ENCODE peak calls at places on chromosomes 7 and 10, in five cellular contexts. One of them, this sample, is unnamed.

GRCh38 chr10:116151076-116151475 is 121.9 kb downstream of the GFRA1 start:
- DNase-seq in stimulated activated CD8-positive, alpha-beta memory T cell treated with anti-CD3 and anti-CD28 coated beads, Interleukin-15, amount 100 ng/mL, for 24 hours: no peak
- DNase-seq in NCI-H1092 treated with DMSO at 0.1 percent for 48 hours: no peak
- DNase-seq in neuronal stem cell: no peak
- DNase-seq in stimulated activated CD4-positive, alpha-beta T cell treated with anti-CD3 and anti-CD28 coated beads, Interleukin-4, amount 100 ng/mL, for 48 hours: no peak
- DNase-seq in this sample: no peak

GRCh38 chr10:123000155-123000554 is 8.4 kb downstream of the IKZF5 start:
- DNase-seq in neuronal stem cell: no peak
- DNase-seq in stimulated activated CD4-positive, alpha-beta T cell treated with anti-CD3 and anti-CD28 coated beads, Interleukin-4, amount 100 ng/mL, for 48 hours: no peak
- DNase-seq in stimulated activated CD8-positive, alpha-beta memory T cell treated with anti-CD3 and anti-CD28 coated beads, Interleukin-15, amount 100 ng/mL, for 24 hours: no peak
- DNase-seq in NCI-H1092 treated with DMSO at 0.1 percent for 48 hours: no peak
- DNase-seq in this sample: no peak

GRCh38 chr7:154186811-154187210 is 134.6 kb downstream of the DPP6 start:
- DNase-seq in stimulated activated CD4-positive, alpha-beta T cell treated with anti-CD3 and anti-CD28 coated beads, Interleukin-4, amount 100 ng/mL, for 48 hours: no peak
- DNase-seq in NCI-H1092 treated with DMSO at 0.1 percent for 48 hours: no peak
- DNase-seq in neuronal stem cell: no peak
- DNase-seq in stimulated activated CD8-positive, alpha-beta memory T cell treated with anti-CD3 and anti-CD28 coated beads, Interleukin-15, amount 100 ng/mL, for 24 hours: no peak
- DNase-seq in this sample: no peak

GRCh38 chr10:96890580-96890979 is 58.5 kb downstream of the LCOR start:
- DNase-seq in stimulated activated CD4-positive, alpha-beta T cell treated with anti-CD3 and anti-CD28 coated beads, Interleukin-4, amount 100 ng/mL, for 48 hours: no peak
- DNase-seq in neuronal stem cell: no peak
- DNase-seq in stimulated activated CD8-positive, alpha-beta memory T cell treated with anti-CD3 and anti-CD28 coated beads, Interleukin-15, amount 100 ng/mL, for 24 hours: no peak
- DNase-seq in NCI-H1092 treated with DMSO at 0.1 percent for 48 hours: no peak
- DNase-seq in this sample: no peak

GRCh38 chr7:46032936-46033335 is 111.9 kb upstream of the IGFBP3 start:
- DNase-seq in neuronal stem cell: no peak
- DNase-seq in stimulated activated CD8-positive, alpha-beta memory T cell treated with anti-CD3 and anti-CD28 coated beads, Interleukin-15, amount 100 ng/mL, for 24 hours: no peak
- DNase-seq in NCI-H1092 treated with DMSO at 0.1 percent for 48 hours: no peak
- DNase-seq in stimulated activated CD4-positive, alpha-beta T cell treated with anti-CD3 and anti-CD28 coated beads, Interleukin-4, amount 100 ng/mL, for 48 hours: no peak
- DNase-seq in this sample: no peak

GRCh38 chr7:39535064-39535463 is 31.1 kb upstream of the YAE1 start:
- DNase-seq in neuronal stem cell: no peak
- DNase-seq in stimulated activated CD4-positive, alpha-beta T cell treated with anti-CD3 and anti-CD28 coated beads, Interleukin-4, amount 100 ng/mL, for 48 hours: no peak
- DNase-seq in NCI-H1092 treated with DMSO at 0.1 percent for 48 hours: no peak
- DNase-seq in stimulated activated CD8-positive, alpha-beta memory T cell treated with anti-CD3 and anti-CD28 coated beads, Interleukin-15, amount 100 ng/mL, for 24 hours: no peak
- DNase-seq in this sample: no peak

GRCh38 chr7:93860261-93860660 is 30.3 kb downstream of the TFPI2 start:
- DNase-seq in neuronal stem cell: no peak
- DNase-seq in stimulated activated CD8-positive, alpha-beta memory T cell treated with anti-CD3 and anti-CD28 coated beads, Interleukin-15, amount 100 ng/mL, for 24 hours: no peak
- DNase-seq in stimulated activated CD4-positive, alpha-beta T cell treated with anti-CD3 and anti-CD28 coated beads, Interleukin-4, amount 100 ng/mL, for 48 hours: no peak
- DNase-seq in NCI-H1092 treated with DMSO at 0.1 percent for 48 hours: no peak
- DNase-seq in this sample: no peak

GRCh38 chr10:90885176-90885575 is 13.4 kb downstream of the RPP30 start:
- DNase-seq in stimulated activated CD8-positive, alpha-beta memory T cell treated with anti-CD3 and anti-CD28 coated beads, Interleukin-15, amount 100 ng/mL, for 24 hours: no peak
- DNase-seq in neuronal stem cell: no peak
- DNase-seq in NCI-H1092 treated with DMSO at 0.1 percent for 48 hours: no peak
- DNase-seq in stimulated activated CD4-positive, alpha-beta T cell treated with anti-CD3 and anti-CD28 coated beads, Interleukin-4, amount 100 ng/mL, for 48 hours: no peak
- DNase-seq in this sample: no peak

GRCh38 chr7:130669051-130669700 is 628 bp upstream of the COPG2 start:
- DNase-seq in NCI-H1092 treated with DMSO at 0.1 percent for 48 hours: peak; percentile 42
- DNase-seq in neuronal stem cell: no peak
- DNase-seq in stimulated activated CD8-positive, alpha-beta memory T cell treated with anti-CD3 and anti-CD28 coated beads, Interleukin-15, amount 100 ng/mL, for 24 hours: no peak
- DNase-seq in stimulated activated CD4-positive, alpha-beta T cell treated with anti-CD3 and anti-CD28 coated beads, Interleukin-4, amount 100 ng/mL, for 48 hours: no peak
- DNase-seq in this sample: no peak

GRCh38 chr7:4745265-4745919 is 30.0 kb upstream of the AP5Z1 start:
- DNase-seq in stimulated activated CD4-positive, alpha-beta T cell treated with anti-CD3 and anti-CD28 coated beads, Interleukin-4, amount 100 ng/mL, for 48 hours: no peak
- DNase-seq in stimulated activated CD8-positive, alpha-beta memory T cell treated with anti-CD3 and anti-CD28 coated beads, Interleukin-15, amount 100 ng/mL, for 24 hours: no peak
- DNase-seq in NCI-H1092 treated with DMSO at 0.1 percent for 48 hours: no peak
- DNase-seq in neuronal stem cell: no peak
- DNase-seq in this sample: no peak

This sample was measured in GM12891.